ENCODE peak calls at places on chromosomes 5 and 9, in five cellular contexts. G, D, T, B and Z are unnamed samples.

GRCh38 chr5:152256580-152256979 is 148.5 kb downstream of the NMUR2 start:
- DNase-seq in G (no peak), D (no peak), T (no peak), B (no peak), Z (no peak)

GRCh38 chr5:56470007-56470406 is 236.9 kb upstream of the ANKRD55 start:
- DNase-seq in G (no peak), D (no peak), T (no peak), B (no peak), Z (no peak)

GRCh38 chr9:81108821-81109220 is 580.5 kb downstream of the TLE1 start:
- DNase-seq in G (no peak), D (no peak), T (no peak), B (no peak), Z (no peak)

GRCh38 chr5:175893466-175893865 is 22.1 kb downstream of the CPLX2 start:
- DNase-seq in G (no peak), D (no peak), T (no peak), B (no peak), Z (no peak)

GRCh38 chr5:65927497-65928340 is 1.3 kb downstream of the ERBIN start:
- DNase-seq in G (no peak), D (peak), T (no peak), B (no peak), Z (peak)

GRCh38 chr9:134682026-134682425 is 40.4 kb downstream of the COL5A1 start:
- DNase-seq in G (no peak), D (no peak), T (no peak), B (no peak), Z (no peak)

GRCh38 chr5:54905942-54906537 is 79.4 kb downstream of the ESM1 start:
- DNase-seq in G (peak), D (peak), T (no peak), B (peak), Z (peak)

GRCh38 chr9:135888126-135888765 is 19.1 kb downstream of the CAMSAP1 start:
- DNase-seq in G (no peak), D (no peak), T (no peak), B (no peak), Z (no peak)

GRCh38 chr5:98796197-98796972 is 22.9 kb downstream of the RGMB start:
- DNase-seq in G (peak), D (peak), T (no peak), B (peak), Z (peak)

GRCh38 chr9:33166263-33167083 is 663 bp downstream of the B4GALT1 start:
- DNase-seq in G (no peak), D (no peak), T (no peak), B (no peak), Z (peak)

GRCh38 chr5:170420809-170421412 is 31.7 kb upstream of the KCNMB1 start:
- DNase-seq in G (peak), D (peak), T (no peak), B (peak), Z (peak)

GRCh38 chr5:102231693-102232619 is 64.1 kb downstream of the SLCO4C1 start:
- DNase-seq in G (no peak), D (no peak), T (no peak), B (no peak), Z (no peak)

GRCh38 chr5:62722360-62722759 is 143.7 kb downstream of the LRRC70 start:
- DNase-seq in G (peak), D (no peak), T (no peak), B (no peak), Z (no peak)

GRCh38 chr9:15735083-15735974 is 182.5 kb downstream of the CCDC171 start:
- DNase-seq in G (no peak), D (peak), T (no peak), B (no peak), Z (no peak)

GRCh38 chr9:136081826-136082495 is 13.1 kb downstream of the NACC2 start:
- DNase-seq in G (peak), D (no peak), T (no peak), B (no peak), Z (no peak)

GRCh38 chr5:3100921-3101551 is 349.6 kb upstream of the IRX2 start:
- DNase-seq in G (peak), D (no peak), T (peak), B (no peak), Z (no peak)

GRCh38 chr5:97452646-97453045 is 269.6 kb upstream of the RIOK2 start:
- DNase-seq in G (no peak), D (no peak), T (no peak), B (no peak), Z (no peak)

GRCh38 chr5:7210549-7210948 is 185.4 kb upstream of the ADCY2 start:
- DNase-seq in G (no peak), D (no peak), T (no peak), B (no peak), Z (no peak)

GRCh38 chr9:35659340-35659739 is 1.2 kb downstream of the CCDC107 start:
- DNase-seq in G (no peak), D (peak), T (no peak), B (no peak), Z (peak)

GRCh38 chr5:137466888-137467287 is 32.2 kb downstream of the SPOCK1 start:
- DNase-seq in G (no peak), D (no peak), T (no peak), B (no peak), Z (no peak)

DNA sequence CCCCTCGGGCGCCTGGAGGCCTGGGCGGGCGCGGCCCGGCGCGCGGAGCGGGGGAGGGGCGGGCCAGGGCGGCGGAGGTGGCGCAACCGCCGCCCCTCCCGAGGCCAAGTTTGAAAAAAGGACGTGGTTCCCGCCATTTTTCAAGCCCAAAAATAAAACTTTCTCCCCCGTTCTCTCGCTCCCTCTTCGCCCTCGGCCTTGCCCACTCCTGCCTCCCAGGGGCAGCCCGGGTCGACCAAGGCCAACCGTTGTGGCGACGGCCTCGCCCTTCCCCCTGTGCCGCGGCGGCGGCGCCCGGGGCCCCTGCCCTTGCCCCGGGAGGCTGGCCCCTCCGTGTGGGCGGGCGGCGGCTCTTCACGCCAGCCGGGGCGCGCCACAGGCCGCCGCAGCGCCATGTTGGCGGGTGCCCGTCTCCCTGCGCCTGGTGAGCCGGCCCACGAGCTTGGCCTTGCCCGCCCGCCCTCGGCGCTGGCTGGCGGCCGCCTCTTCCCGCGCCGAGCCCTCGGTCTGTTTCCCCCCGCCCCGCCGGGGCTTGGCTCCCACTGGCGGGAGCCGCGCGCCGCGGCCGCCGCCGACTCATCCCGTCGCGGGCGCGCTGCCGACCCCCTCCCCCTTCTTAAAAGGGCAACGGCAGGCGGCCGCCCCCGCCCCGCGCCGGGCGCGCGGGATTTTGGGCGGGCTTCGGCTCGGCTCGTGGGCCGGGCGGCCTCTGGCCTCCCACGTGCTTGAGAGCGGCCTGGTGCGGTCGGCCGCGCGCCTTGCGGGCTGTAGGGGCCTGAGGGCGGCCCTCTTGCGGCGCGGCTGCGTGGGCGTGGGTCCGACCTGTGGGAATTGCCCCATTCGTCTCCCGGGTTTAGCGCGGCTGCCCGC is 1.3 kb downstream of the ANP32B start:
- DNase-seq in G (peak), D (peak), T (no peak), B (peak), Z (peak)
- H3K14ac ChIP-seq in G (peak), D (peak), T (no peak), B (peak), Z (peak)

DNA sequence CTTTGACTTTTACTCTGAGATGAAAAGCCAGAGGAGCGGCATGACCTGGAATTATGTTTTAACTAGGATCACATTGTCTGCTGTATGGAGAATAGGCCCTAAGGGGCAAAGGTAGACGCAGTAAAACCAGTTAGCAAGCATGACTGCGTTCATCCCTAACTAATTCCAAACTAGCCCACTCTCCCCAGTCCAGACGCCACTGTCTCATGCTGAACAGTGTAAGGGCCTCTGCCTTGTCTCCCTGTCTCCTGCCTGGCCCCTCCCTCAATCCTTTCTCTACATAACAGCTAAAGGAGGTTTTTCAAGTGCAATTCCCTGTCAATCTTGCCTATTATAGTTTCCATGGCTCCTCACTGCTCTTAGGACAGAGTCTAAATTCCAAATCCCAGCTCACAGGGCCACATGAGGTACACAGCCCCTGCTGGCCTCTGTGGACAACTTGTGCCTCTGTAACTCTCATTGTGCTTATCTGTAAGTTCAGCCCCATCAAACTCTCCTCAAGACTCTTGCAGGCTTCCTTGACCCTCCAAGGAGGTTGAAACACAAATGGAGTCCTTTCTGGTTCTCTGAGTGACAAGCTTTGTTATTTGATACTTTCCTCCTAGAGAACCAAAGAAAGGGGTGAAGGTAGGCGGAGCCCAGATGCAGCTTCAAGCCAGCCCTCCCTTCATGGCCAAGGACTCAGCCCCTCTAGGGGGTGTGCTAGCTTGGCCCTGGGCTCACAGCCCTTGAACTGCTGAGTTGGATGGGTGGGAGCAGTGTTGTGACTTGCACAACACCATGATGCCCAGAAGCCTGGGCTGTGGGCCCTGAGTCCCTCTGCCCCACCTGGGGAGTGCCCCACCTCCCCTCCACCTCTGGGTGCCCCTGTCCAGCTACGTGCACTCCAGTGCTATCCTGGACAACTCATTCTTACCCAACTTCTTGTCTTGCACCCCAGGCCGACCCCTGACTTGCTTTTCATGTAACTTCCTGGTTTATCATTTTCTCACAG is 15.9 kb upstream of the SLC22A4 start:
- DNase-seq in G (peak), D (no peak), T (no peak), B (no peak), Z (no peak)
- H2AK5ac ChIP-seq in G (no peak), D (no peak), T (no peak), B (no peak), Z (no peak)

GRCh38 chr5:165783024-165783423 is 2277.6 kb downstream of the MAT2B start:
- DNase-seq in G (no peak), D (no peak), T (no peak), B (no peak), Z (no peak)

GRCh38 chr5:165779505-165779904 is 2274.1 kb downstream of the MAT2B start:
- DNase-seq in G (no peak), D (no peak), T (no peak), B (no peak), Z (no peak)

GRCh38 chr5:165786073-165786472 is 2280.7 kb downstream of the MAT2B start:
- DNase-seq in G (no peak), D (no peak), T (no peak), B (no peak), Z (no peak)

GRCh38 chr5:165781703-165782102 is 2276.3 kb downstream of the MAT2B start:
- DNase-seq in G (no peak), D (no peak), T (no peak), B (no peak), Z (no peak)
- H3K14ac ChIP-seq in G (no peak), D (no peak), T (no peak), B (no peak), Z (no peak)

GRCh38 chr9:93592389-93593021 is 16.1 kb downstream of the PHF2 start:
- DNase-seq in G (peak), D (no peak), T (peak), B (no peak), Z (no peak)

GRCh38 chr9:93590609-93591234 is 14.3 kb downstream of the PHF2 start:
- DNase-seq in G (no peak), D (no peak), T (no peak), B (no peak), Z (no peak)

GRCh38 chr9:93591301-93591700 is 14.9 kb downstream of the PHF2 start:
- DNase-seq in G (no peak), D (no peak), T (no peak), B (no peak), Z (no peak)

GRCh38 chr9:93593144-93593655 is 16.8 kb downstream of the PHF2 start:
- DNase-seq in G (no peak), D (no peak), T (no peak), B (no peak), Z (no peak)

DNA sequence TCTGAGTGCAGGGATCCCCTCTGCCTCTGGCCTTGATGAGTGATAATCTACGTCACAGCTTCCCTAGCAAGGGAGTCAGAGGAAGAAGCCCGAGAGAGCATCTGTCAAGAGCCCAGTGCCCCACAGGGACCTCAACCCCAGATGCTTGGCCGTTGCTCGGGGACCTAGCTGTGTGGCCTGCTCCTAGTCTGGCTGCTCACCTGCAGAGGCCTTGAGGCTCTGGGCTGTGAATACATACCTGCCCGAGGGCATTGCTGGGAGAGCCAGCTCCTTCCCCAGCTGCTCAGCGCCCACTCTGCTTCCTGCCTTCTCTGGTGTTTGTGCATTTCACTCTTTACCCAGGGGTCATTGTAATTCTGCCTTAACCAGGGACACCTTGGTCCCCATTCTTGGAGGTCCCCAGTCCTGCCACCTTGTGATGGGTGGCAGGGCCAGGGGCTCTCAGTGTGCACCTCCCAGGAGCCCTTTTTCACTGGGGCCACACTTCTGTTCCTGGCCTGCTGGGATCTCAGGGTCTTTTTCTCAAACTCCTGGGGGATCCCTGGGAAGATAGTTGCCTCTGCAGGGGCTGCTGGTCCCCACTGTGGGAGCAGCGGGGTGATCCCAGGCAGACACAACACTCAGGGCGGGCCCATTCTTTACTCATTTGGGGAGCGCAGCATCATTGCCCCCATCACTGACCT is 15.5 kb downstream of the PHF2 start:
- DNase-seq in G (no peak), D (no peak), T (no peak), B (no peak), Z (peak)
- H2AK5ac ChIP-seq in G (no peak), D (no peak), T (no peak), B (no peak), Z (no peak)

DNA sequence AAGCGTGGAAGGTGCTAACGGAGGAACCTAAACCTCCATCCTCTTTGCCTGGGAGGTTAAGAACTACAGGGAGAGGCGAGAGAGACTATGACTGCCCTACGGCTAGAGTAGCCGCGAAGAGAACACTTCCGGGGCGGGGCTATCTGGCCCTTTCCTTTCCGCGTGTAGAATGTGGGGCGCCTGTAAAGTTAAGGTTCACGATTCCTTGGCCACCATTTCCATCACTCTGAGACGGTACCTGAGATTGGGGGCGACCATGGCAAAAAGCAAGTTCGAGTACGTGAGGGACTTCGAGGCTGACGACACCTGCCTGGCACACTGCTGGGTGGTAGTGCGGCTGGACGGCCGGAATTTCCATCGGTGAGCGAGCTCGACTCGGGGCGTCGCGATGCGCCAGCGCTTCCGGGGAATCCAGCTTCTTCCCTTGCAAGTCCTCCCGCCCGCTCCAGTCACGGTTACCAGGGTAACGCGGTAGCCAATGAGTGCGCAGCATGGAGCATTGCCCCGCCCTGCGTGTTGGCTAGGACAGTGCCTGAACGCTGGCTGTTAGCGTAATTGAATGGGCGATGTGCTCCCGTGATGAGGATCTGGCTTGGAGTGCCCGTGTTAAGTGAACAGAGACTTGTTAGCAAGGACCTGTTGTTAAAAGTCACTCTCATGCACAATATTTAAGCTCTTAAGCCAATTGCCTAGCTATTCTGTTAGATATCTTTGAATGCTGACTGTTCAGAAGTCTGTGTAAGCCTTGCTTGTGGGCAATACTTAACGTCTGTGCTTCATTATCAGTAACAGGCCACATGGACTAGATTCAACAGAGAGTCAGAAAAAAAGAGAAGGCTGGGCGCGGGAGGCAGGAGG is at the start of gene THG1L:
- DNase-seq in G (peak), D (peak), T (peak), B (peak), Z (peak)
- H3K14ac ChIP-seq in G (peak), D (peak), T (no peak), B (no peak), Z (peak)

GRCh38 chr5:150538007-150538917 is 30.3 kb downstream of the NDST1 start:
- DNase-seq in G (no peak), D (peak), T (no peak), B (no peak), Z (no peak)
- H2AK5ac ChIP-seq in G (no peak), D (peak), T (no peak), B (no peak), Z (no peak)

GRCh38 chr9:124259273-124260078 is 1.7 kb downstream of the NEK6 start:
- DNase-seq in G (no peak), D (peak), T (no peak), B (no peak), Z (no peak)

GRCh38 chr9:124257070-124257864 is 482 bp upstream of the NEK6 start:
- DNase-seq in G (no peak), D (no peak), T (no peak), B (no peak), Z (no peak)

GRCh38 chr9:124258765-124259272 is 1.1 kb downstream of the NEK6 start:
- DNase-seq in G (peak), D (no peak), T (no peak), B (no peak), Z (no peak)

GRCh38 chr9:124256517-124257069 is 1.2 kb upstream of the NEK6 start:
- DNase-seq in G (no peak), D (peak), T (no peak), B (no peak), Z (peak)

DNA sequence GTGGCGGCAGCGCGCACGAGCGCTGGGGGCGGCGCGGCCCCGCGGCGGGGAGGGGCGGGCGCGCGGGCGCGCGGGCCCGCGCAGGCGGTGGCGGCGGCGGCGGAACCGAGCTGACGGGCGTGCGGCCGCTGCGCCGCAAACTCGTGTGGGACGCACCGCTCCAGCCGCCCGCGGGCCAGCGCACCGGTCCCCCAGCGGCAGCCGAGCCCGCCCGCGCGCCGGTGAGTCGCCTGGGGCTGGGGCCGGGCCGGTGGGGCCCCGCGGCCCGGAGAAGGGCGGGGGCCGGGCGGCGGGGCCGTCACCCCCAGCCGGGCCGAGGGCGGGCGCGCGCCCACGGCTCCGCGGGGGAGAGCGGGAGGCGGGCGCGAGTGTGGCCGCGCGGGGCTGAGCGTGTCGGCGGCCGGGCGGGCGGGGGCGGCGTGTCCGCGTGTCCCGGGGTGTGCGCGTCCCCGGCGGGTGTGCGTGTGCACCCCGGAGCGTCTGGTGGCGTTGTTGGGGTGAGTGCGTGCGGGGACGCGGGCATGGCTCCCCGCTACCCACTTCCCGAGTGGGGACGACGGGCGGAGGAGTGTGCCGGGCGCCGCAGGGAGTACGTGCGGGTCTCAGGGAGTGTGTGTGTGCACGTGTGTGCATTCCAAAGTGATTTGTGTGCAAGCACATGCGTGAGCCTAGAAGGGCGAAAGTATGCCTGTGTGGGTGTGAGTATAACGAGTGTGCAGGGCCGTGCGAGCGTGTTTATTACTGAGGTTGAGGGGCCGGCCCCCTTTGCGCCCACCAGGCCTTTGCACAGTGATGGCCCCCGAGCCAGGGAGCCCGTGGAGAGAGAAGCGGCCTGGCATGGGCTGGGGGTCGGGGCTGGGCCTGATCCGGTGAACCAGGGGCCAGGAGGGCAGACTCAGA is at the start of gene NEK6:
- DNase-seq in G (no peak), D (peak), T (no peak), B (no peak), Z (peak)
- H3K14ac ChIP-seq in G (peak), D (peak), T (no peak), B (peak), Z (peak)